ENCODE peak calls at places on chromosome 3, in eight cellular contexts. C, R, D, V, J, H, M and X are unnamed samples.

GRCh38 chr3:175383813-175384212 is 524.7 kb downstream of the NAALADL2 start:
- DNase-seq in C (peak), R (no peak), M (peak), V (no peak), J (peak), H (peak), D (no peak), X (no peak)

GRCh38 chr3:141076821-141077571 is 25.8 kb downstream of the SPSB4 start:
- DNase-seq in C (peak), V (no peak), M (no peak), H (peak), D (no peak), R (no peak), J (peak), X (no peak)

GRCh38 chr3:40911264-40911663 is 288.0 kb upstream of the CTNNB1 start:
- DNase-seq in J (no peak), D (no peak), C (no peak), H (peak), R (no peak), V (no peak), M (no peak), X (no peak)

GRCh38 chr3:101999177-101999778 is 150.0 kb downstream of the NFKBIZ start:
- DNase-seq in C (no peak), V (no peak), J (no peak), M (no peak), D (no peak), R (peak), H (no peak), X (no peak)

GRCh38 chr3:20043398-20043797 is 3.2 kb downstream of the KAT2B start:
- DNase-seq in V (peak), M (peak), D (no peak), J (peak), R (no peak), H (peak), C (no peak), X (peak)

GRCh38 chr3:138846350-138846756 is 11.6 kb upstream of the PIK3CB start:
- DNase-seq in D (no peak), M (no peak), V (no peak), C (no peak), J (no peak), H (no peak), R (no peak), X (no peak)

GRCh38 chr3:129836381-129837056 is 57.0 kb downstream of the TMCC1 start:
- DNase-seq in J (peak), C (no peak), D (no peak), M (peak), R (no peak), V (no peak), H (no peak), X (peak)

GRCh38 chr3:16294854-16295253 is 29.8 kb downstream of the OXNAD1 start:
- DNase-seq in V (no peak), M (peak), D (no peak), H (no peak), J (no peak), R (no peak), C (no peak), X (no peak)

GRCh38 chr3:97481416-97481815 is 283.1 kb upstream of the ARL6 start:
- DNase-seq in D (no peak), V (no peak), C (no peak), R (no peak), M (no peak), H (no peak), J (no peak), X (no peak)

GRCh38 chr3:21920431-21920830 is 169.4 kb upstream of the ZNF385D start:
- DNase-seq in M (peak), H (peak), J (peak), V (no peak), C (peak), D (peak), R (peak), X (peak)

GRCh38 chr3:122996038-122996580 is 31.5 kb downstream of the SEMA5B start:
- DNase-seq in D (no peak), R (no peak), M (no peak), H (no peak), J (no peak), V (no peak), C (no peak), X (no peak)

GRCh38 chr3:134601539-134602439 is 49.0 kb downstream of the KY start:
- DNase-seq in R (no peak), J (peak), C (no peak), V (no peak), D (peak), H (peak), M (peak), X (peak)

GRCh38 chr3:65811917-65812316 is 226.8 kb downstream of the MAGI1 start:
- DNase-seq in D (no peak), M (no peak), C (no peak), H (no peak), V (no peak), J (no peak), R (no peak), X (no peak)

GRCh38 chr3:126870608-126871210 is 112.2 kb upstream of the PLXNA1 start:
- DNase-seq in V (no peak), D (no peak), C (no peak), J (no peak), H (peak), R (no peak), M (no peak), X (no peak)

GRCh38 chr3:127655641-127656040 is 17.1 kb upstream of the ABTB1 start:
- DNase-seq in R (peak), M (peak), H (peak), V (no peak), J (peak), C (peak), D (peak), X (peak)

GRCh38 chr3:182258538-182259177 is 534.6 kb upstream of the ATP11B start:
- DNase-seq in J (no peak), H (peak), V (peak), R (peak), D (no peak), C (peak), M (peak), X (no peak)

GRCh38 chr3:13051066-13051465 is 22.2 kb downstream of the IQSEC1 start:
- DNase-seq in C (no peak), V (no peak), H (no peak), R (no peak), D (no peak), J (no peak), M (no peak), X (no peak)